ENCODE peak calls at places on chromosomes 13 and 19, in four cellular contexts. M is neural crest cell, C is neural progenitor cell, O is endothelial cell. V is an unnamed sample.

GRCh38 chr13:34243396-34243795 is 425.4 kb downstream of the RFC3 start:
- DNase-seq in M (no peak), O (no peak), C (no peak), V (no peak)

GRCh38 chr19:7792286-7792685 is 29.2 kb downstream of the CLEC4M start:
- DNase-seq in C (no peak), M (no peak), O (no peak), V (no peak)

GRCh38 chr19:38724380-38724854 is 19.9 kb downstream of the CAPN12 start:
- DNase-seq in O (no peak), C (no peak), M (no peak), V (no peak)

GRCh38 chr13:99415014-99415650 is 86.1 kb upstream of the TM9SF2 start:
- DNase-seq in M (no peak), O (no peak), C (no peak), V (no peak)

GRCh38 chr19:27746691-27747380 is 1466.1 kb downstream of the UQCRFS1 start:
- DNase-seq in O (peak; percentile 50), C (peak; percentile 66), M (peak; percentile 5), V (no peak)

GRCh38 chr19:940591-941291 is 14.9 kb downstream of the ARID3A start:
- DNase-seq in O (no peak), C (no peak), M (no peak), V (peak; percentile 47)

GRCh38 chr19:47124937-47125668 is 5.5 kb upstream of the SAE1 start:
- DNase-seq in O (no peak), C (peak; percentile 83), M (peak; percentile 12), V (no peak)

GRCh38 chr13:30033681-30034447 is 183.4 kb upstream of the UBL3 start:
- DNase-seq in C (no peak), O (no peak), M (no peak), V (peak; percentile 93)

GRCh38 chr13:40447857-40448256 is 218.6 kb downstream of the FOXO1 start:
- DNase-seq in M (no peak), O (no peak), C (no peak), V (no peak)

GRCh38 chr13:39612023-39612637 is 9.1 kb upstream of the LHFPL6 start:
- DNase-seq in M (peak; percentile 71), C (peak; percentile 82), O (peak; percentile 71), V (peak; percentile 60)

GRCh38 chr19:56476671-56477428 is at the start of gene ZNF667:
- DNase-seq in M (no peak), C (peak; percentile 7), O (no peak), V (no peak)

GRCh38 chr13:60286707-60287106 is 110.3 kb upstream of the TDRD3 start:
- DNase-seq in C (no peak), M (no peak), O (no peak), V (no peak)

GRCh38 chr13:48551329-48551728 is 18.4 kb upstream of the RCBTB2 start:
- DNase-seq in M (no peak), C (no peak), O (no peak), V (no peak)

GRCh38 chr19:32200312-32201038 is 144.9 kb upstream of the ZNF507 start:
- DNase-seq in M (no peak), C (no peak), O (no peak), V (no peak)

GRCh38 chr19:7654401-7654800 is 14.4 kb upstream of the RETN start:
- DNase-seq in C (no peak), O (no peak), M (no peak), V (peak; percentile 63)

GRCh38 chr13:109451726-109452125 is 334.7 kb downstream of the IRS2 start:
- DNase-seq in C (peak; percentile 9), M (no peak), O (no peak), V (no peak)

V was measured in COLO829.